ENCODE peak calls at places on chromosomes 2 and 18, in eight cellular contexts. One of them, this sample, is unnamed.

GRCh38 chr2:182144780-182145170 is 159.1 kb downstream of the PPP1R1C start:
- DNase-seq in astrocyte of the spinal cord: peak
- DNase-seq in activated naive CD8-positive, alpha-beta T cell treated with anti-CD3 and anti-CD28 coated beads, Interleukin-2, amount 50 U/mL, for 24 hours: no peak
- DNase-seq in activated CD8-positive, alpha-beta memory T cell treated with anti-CD3 and anti-CD28 coated beads for 48 hours: no peak
- DNase-seq in stimulated activated naive B cell treated with anti-CD40 and anti-IgM and Interleukin-4, amounts not matched to agents 10 μg/mL and 1 μg/mL and 100 μg/mL, for 72 hours: no peak
- DNase-seq in IMR-90: no peak
- DNase-seq in body of pancreas: no peak
- DNase-seq in Ammon's horn: peak
- DNase-seq in this sample: no peak

GRCh38 chr2:69169990-69170389 is 157.0 kb downstream of the ANTXR1 start:
- DNase-seq in activated CD8-positive, alpha-beta memory T cell treated with anti-CD3 and anti-CD28 coated beads for 48 hours: no peak
- DNase-seq in IMR-90: no peak
- DNase-seq in Ammon's horn: no peak
- DNase-seq in astrocyte of the spinal cord: peak
- DNase-seq in stimulated activated naive B cell treated with anti-CD40 and anti-IgM and Interleukin-4, amounts not matched to agents 10 μg/mL and 1 μg/mL and 100 μg/mL, for 72 hours: peak
- DNase-seq in activated naive CD8-positive, alpha-beta T cell treated with anti-CD3 and anti-CD28 coated beads, Interleukin-2, amount 50 U/mL, for 24 hours: no peak
- DNase-seq in body of pancreas: peak
- DNase-seq in this sample: no peak

GRCh38 chr2:109721117-109721504 is 73.0 kb upstream of the RGPD5 start:
- DNase-seq in IMR-90: no peak
- DNase-seq in astrocyte of the spinal cord: no peak
- DNase-seq in activated naive CD8-positive, alpha-beta T cell treated with anti-CD3 and anti-CD28 coated beads, Interleukin-2, amount 50 U/mL, for 24 hours: no peak
- DNase-seq in activated CD8-positive, alpha-beta memory T cell treated with anti-CD3 and anti-CD28 coated beads for 48 hours: no peak
- DNase-seq in body of pancreas: no peak
- DNase-seq in stimulated activated naive B cell treated with anti-CD40 and anti-IgM and Interleukin-4, amounts not matched to agents 10 μg/mL and 1 μg/mL and 100 μg/mL, for 72 hours: no peak
- DNase-seq in Ammon's horn: no peak
- DNase-seq in this sample: no peak

GRCh38 chr2:145022671-145023330 is 502.9 kb upstream of the ZEB2 start:
- DNase-seq in stimulated activated naive B cell treated with anti-CD40 and anti-IgM and Interleukin-4, amounts not matched to agents 10 μg/mL and 1 μg/mL and 100 μg/mL, for 72 hours: no peak
- DNase-seq in Ammon's horn: no peak
- DNase-seq in activated CD8-positive, alpha-beta memory T cell treated with anti-CD3 and anti-CD28 coated beads for 48 hours: no peak
- DNase-seq in astrocyte of the spinal cord: peak
- DNase-seq in IMR-90: peak
- DNase-seq in body of pancreas: no peak
- DNase-seq in activated naive CD8-positive, alpha-beta T cell treated with anti-CD3 and anti-CD28 coated beads, Interleukin-2, amount 50 U/mL, for 24 hours: no peak
- DNase-seq in this sample: no peak

GRCh38 chr2:64329848-64330247 is 124.1 kb upstream of the LGALSL start:
- DNase-seq in body of pancreas: no peak
- DNase-seq in activated naive CD8-positive, alpha-beta T cell treated with anti-CD3 and anti-CD28 coated beads, Interleukin-2, amount 50 U/mL, for 24 hours: no peak
- DNase-seq in activated CD8-positive, alpha-beta memory T cell treated with anti-CD3 and anti-CD28 coated beads for 48 hours: no peak
- DNase-seq in Ammon's horn: no peak
- DNase-seq in stimulated activated naive B cell treated with anti-CD40 and anti-IgM and Interleukin-4, amounts not matched to agents 10 μg/mL and 1 μg/mL and 100 μg/mL, for 72 hours: no peak
- DNase-seq in astrocyte of the spinal cord: no peak
- DNase-seq in IMR-90: peak
- DNase-seq in this sample: no peak

GRCh38 chr2:150133623-150134022 is 353.8 kb downstream of the RND3 start:
- DNase-seq in stimulated activated naive B cell treated with anti-CD40 and anti-IgM and Interleukin-4, amounts not matched to agents 10 μg/mL and 1 μg/mL and 100 μg/mL, for 72 hours: no peak
- DNase-seq in IMR-90: peak
- DNase-seq in activated CD8-positive, alpha-beta memory T cell treated with anti-CD3 and anti-CD28 coated beads for 48 hours: no peak
- DNase-seq in body of pancreas: peak
- DNase-seq in activated naive CD8-positive, alpha-beta T cell treated with anti-CD3 and anti-CD28 coated beads, Interleukin-2, amount 50 U/mL, for 24 hours: no peak
- DNase-seq in Ammon's horn: no peak
- DNase-seq in astrocyte of the spinal cord: peak
- DNase-seq in this sample: no peak

GRCh38 chr2:226985227-226985946 is 149.5 kb downstream of the RHBDD1 start:
- DNase-seq in IMR-90: peak
- DNase-seq in activated CD8-positive, alpha-beta memory T cell treated with anti-CD3 and anti-CD28 coated beads for 48 hours: no peak
- DNase-seq in astrocyte of the spinal cord: peak
- DNase-seq in body of pancreas: peak
- DNase-seq in stimulated activated naive B cell treated with anti-CD40 and anti-IgM and Interleukin-4, amounts not matched to agents 10 μg/mL and 1 μg/mL and 100 μg/mL, for 72 hours: no peak
- DNase-seq in activated naive CD8-positive, alpha-beta T cell treated with anti-CD3 and anti-CD28 coated beads, Interleukin-2, amount 50 U/mL, for 24 hours: no peak
- DNase-seq in Ammon's horn: peak
- DNase-seq in this sample: peak

GRCh38 chr18:78295271-78295670 is 684.3 kb upstream of the SALL3 start:
- DNase-seq in body of pancreas: no peak
- DNase-seq in IMR-90: no peak
- DNase-seq in activated naive CD8-positive, alpha-beta T cell treated with anti-CD3 and anti-CD28 coated beads, Interleukin-2, amount 50 U/mL, for 24 hours: no peak
- DNase-seq in activated CD8-positive, alpha-beta memory T cell treated with anti-CD3 and anti-CD28 coated beads for 48 hours: no peak
- DNase-seq in stimulated activated naive B cell treated with anti-CD40 and anti-IgM and Interleukin-4, amounts not matched to agents 10 μg/mL and 1 μg/mL and 100 μg/mL, for 72 hours: no peak
- DNase-seq in Ammon's horn: no peak
- DNase-seq in astrocyte of the spinal cord: no peak
- DNase-seq in this sample: no peak

GRCh38 chr2:230903251-230904150 is 21.5 kb downstream of the GPR55 start:
- DNase-seq in activated CD8-positive, alpha-beta memory T cell treated with anti-CD3 and anti-CD28 coated beads for 48 hours: no peak
- DNase-seq in activated naive CD8-positive, alpha-beta T cell treated with anti-CD3 and anti-CD28 coated beads, Interleukin-2, amount 50 U/mL, for 24 hours: peak
- DNase-seq in astrocyte of the spinal cord: no peak
- DNase-seq in Ammon's horn: no peak
- DNase-seq in stimulated activated naive B cell treated with anti-CD40 and anti-IgM and Interleukin-4, amounts not matched to agents 10 μg/mL and 1 μg/mL and 100 μg/mL, for 72 hours: no peak
- DNase-seq in body of pancreas: no peak
- DNase-seq in IMR-90: no peak
- DNase-seq in this sample: no peak

GRCh38 chr2:171706152-171706803 is 19.0 kb downstream of the DYNC1I2 start:
- DNase-seq in IMR-90: peak
- DNase-seq in body of pancreas: no peak
- DNase-seq in stimulated activated naive B cell treated with anti-CD40 and anti-IgM and Interleukin-4, amounts not matched to agents 10 μg/mL and 1 μg/mL and 100 μg/mL, for 72 hours: no peak
- DNase-seq in activated CD8-positive, alpha-beta memory T cell treated with anti-CD3 and anti-CD28 coated beads for 48 hours: no peak
- DNase-seq in astrocyte of the spinal cord: peak
- DNase-seq in Ammon's horn: no peak
- DNase-seq in activated naive CD8-positive, alpha-beta T cell treated with anti-CD3 and anti-CD28 coated beads, Interleukin-2, amount 50 U/mL, for 24 hours: no peak
- DNase-seq in this sample: no peak

GRCh38 chr18:60413944-60414547 is 41.5 kb upstream of the MC4R start:
- DNase-seq in body of pancreas: no peak
- DNase-seq in activated naive CD8-positive, alpha-beta T cell treated with anti-CD3 and anti-CD28 coated beads, Interleukin-2, amount 50 U/mL, for 24 hours: no peak
- DNase-seq in activated CD8-positive, alpha-beta memory T cell treated with anti-CD3 and anti-CD28 coated beads for 48 hours: no peak
- DNase-seq in astrocyte of the spinal cord: no peak
- DNase-seq in Ammon's horn: no peak
- DNase-seq in stimulated activated naive B cell treated with anti-CD40 and anti-IgM and Interleukin-4, amounts not matched to agents 10 μg/mL and 1 μg/mL and 100 μg/mL, for 72 hours: no peak
- DNase-seq in IMR-90: peak
- DNase-seq in this sample: no peak

GRCh38 chr18:45588284-45588683 is 27.0 kb upstream of the SLC14A2 start:
- DNase-seq in activated naive CD8-positive, alpha-beta T cell treated with anti-CD3 and anti-CD28 coated beads, Interleukin-2, amount 50 U/mL, for 24 hours: no peak
- DNase-seq in Ammon's horn: no peak
- DNase-seq in astrocyte of the spinal cord: peak
- DNase-seq in body of pancreas: no peak
- DNase-seq in IMR-90: peak
- DNase-seq in stimulated activated naive B cell treated with anti-CD40 and anti-IgM and Interleukin-4, amounts not matched to agents 10 μg/mL and 1 μg/mL and 100 μg/mL, for 72 hours: no peak
- DNase-seq in activated CD8-positive, alpha-beta memory T cell treated with anti-CD3 and anti-CD28 coated beads for 48 hours: no peak
- DNase-seq in this sample: no peak

GRCh38 chr18:64119916-64120315 is 29.0 kb downstream of the LINC00305 start:
- DNase-seq in body of pancreas: no peak
- DNase-seq in Ammon's horn: no peak
- DNase-seq in stimulated activated naive B cell treated with anti-CD40 and anti-IgM and Interleukin-4, amounts not matched to agents 10 μg/mL and 1 μg/mL and 100 μg/mL, for 72 hours: no peak
- DNase-seq in IMR-90: no peak
- DNase-seq in activated CD8-positive, alpha-beta memory T cell treated with anti-CD3 and anti-CD28 coated beads for 48 hours: no peak
- DNase-seq in activated naive CD8-positive, alpha-beta T cell treated with anti-CD3 and anti-CD28 coated beads, Interleukin-2, amount 50 U/mL, for 24 hours: no peak
- DNase-seq in astrocyte of the spinal cord: peak
- DNase-seq in this sample: no peak

GRCh38 chr2:175011505-175011904 is 6.3 kb upstream of the CHN1 start:
- DNase-seq in body of pancreas: no peak
- DNase-seq in stimulated activated naive B cell treated with anti-CD40 and anti-IgM and Interleukin-4, amounts not matched to agents 10 μg/mL and 1 μg/mL and 100 μg/mL, for 72 hours: no peak
- DNase-seq in astrocyte of the spinal cord: no peak
- DNase-seq in IMR-90: no peak
- DNase-seq in Ammon's horn: no peak
- DNase-seq in activated naive CD8-positive, alpha-beta T cell treated with anti-CD3 and anti-CD28 coated beads, Interleukin-2, amount 50 U/mL, for 24 hours: no peak
- DNase-seq in activated CD8-positive, alpha-beta memory T cell treated with anti-CD3 and anti-CD28 coated beads for 48 hours: no peak
- DNase-seq in this sample: no peak

This sample was measured in activated CD8-positive, alpha-beta T cell treated with anti-CD3 and anti-CD28 coated beads, Interleukin-2, amount 10 ng/mL, durations not matched to agents 7 days and 5 days.